ENCODE peak calls at places on chromosomes 3 and 15, in seven cellular contexts. W, T, Y, I, X, E and B are unnamed samples.

GRCh38 chr15:49064884-49065283 is 18.6 kb upstream of the SECISBP2L start:
- DNase-seq in W (no peak), T (no peak), Y (no peak), I (no peak), X (no peak), E (no peak), B (no peak)

GRCh38 chr3:53728606-53729005 is 117.6 kb downstream of the CHDH start:
- DNase-seq in W (no peak), T (no peak), Y (no peak), I (no peak), X (no peak), E (no peak), B (no peak)

GRCh38 chr3:194824676-194825075 is 139.0 kb downstream of the FAM43A start:
- DNase-seq in W (no peak), T (no peak), Y (no peak), I (no peak), X (no peak), E (peak; percentile 60), B (no peak)

GRCh38 chr3:60703956-60704736 is 547.1 kb downstream of the FHIT start:
- DNase-seq in W (peak; percentile 1), T (no peak), Y (peak; percentile 34), I (no peak), X (no peak), E (no peak), B (no peak)

GRCh38 chr15:62644874-62645755 is 397.4 kb upstream of the TPM1 start:
- DNase-seq in W (no peak), T (no peak), Y (no peak), I (no peak), X (no peak), E (no peak), B (no peak)

GRCh38 chr3:190709351-190709773 is 153.1 kb downstream of the GMNC start:
- DNase-seq in W (no peak), T (no peak), Y (no peak), I (no peak), X (no peak), E (no peak), B (no peak)

GRCh38 chr3:171295502-171296373 is 164.5 kb downstream of the TNIK start:
- DNase-seq in W (no peak), T (no peak), Y (no peak), I (peak; percentile 4), X (no peak), E (no peak), B (no peak)

GRCh38 chr3:137998643-137999042 is 11.3 kb upstream of the CLDN18 start:
- DNase-seq in W (no peak), T (no peak), Y (no peak), I (no peak), X (no peak), E (no peak), B (no peak)

GRCh38 chr3:69948246-69948862 is 51.2 kb upstream of the SAMMSON start:
- DNase-seq in W (peak; percentile 9), T (no peak), Y (peak; percentile 38), I (peak; percentile 40), X (no peak), E (no peak), B (peak; percentile 32)

GRCh38 chr3:2098398-2099027 is at the start of gene CNTN4:
- DNase-seq in W (no peak), T (peak; percentile 72), Y (no peak), I (peak; percentile 97), X (no peak), E (no peak), B (peak; percentile 88)

GRCh38 chr3:57555738-57556458 is at the start of gene PDE12:
- DNase-seq in W (peak; percentile 92), T (peak; percentile 80), Y (peak; percentile 64), I (peak; percentile 86), X (peak; percentile 85), E (peak; percentile 93), B (peak; percentile 93)
- H3K27ac ChIP-seq in W (peak within 1 kb of the TSS; percentile 88), T (peak within 1 kb of the TSS; percentile 90), Y (peak within 1 kb of the TSS; percentile 90), I (no peak within 1 kb of the TSS), X (peak within 1 kb of the TSS; percentile 88), E (peak within 1 kb of the TSS; percentile 88), B (peak within 1 kb of the TSS; percentile 80)

GRCh38 chr15:43516185-43516584 is 1.2 kb upstream of the MAP1A start:
- DNase-seq in W (no peak), T (no peak), Y (no peak), I (no peak), X (no peak), E (peak; percentile 87), B (no peak)

GRCh38 chr15:43516801-43517353 is 531 bp upstream of the MAP1A start:
- DNase-seq in W (no peak), T (no peak), Y (no peak), I (no peak), X (no peak), E (peak; percentile 49), B (no peak)

GRCh38 chr15:43513550-43513949 is 3.9 kb upstream of the MAP1A start:
- DNase-seq in W (no peak), T (no peak), Y (no peak), I (no peak), X (no peak), E (no peak), B (no peak)

GRCh38 chr15:43515731-43516130 is 1.7 kb upstream of the MAP1A start:
- DNase-seq in W (no peak), T (no peak), Y (no peak), I (no peak), X (peak; percentile 60), E (peak; percentile 50), B (no peak)

GRCh38 chr15:43514241-43515057 is 3.0 kb upstream of the MAP1A start:
- DNase-seq in W (no peak), T (no peak), Y (no peak), I (peak; percentile 69), X (peak; percentile 89), E (peak; percentile 72), B (peak; percentile 18)
- TF ChIP-seq CTCF in W (peak; percentile 67), T (peak; percentile 14), Y (peak; percentile 75), I (peak; percentile 79), X (peak; percentile 56), E (peak; percentile 36), B (peak; percentile 69)

DNA sequence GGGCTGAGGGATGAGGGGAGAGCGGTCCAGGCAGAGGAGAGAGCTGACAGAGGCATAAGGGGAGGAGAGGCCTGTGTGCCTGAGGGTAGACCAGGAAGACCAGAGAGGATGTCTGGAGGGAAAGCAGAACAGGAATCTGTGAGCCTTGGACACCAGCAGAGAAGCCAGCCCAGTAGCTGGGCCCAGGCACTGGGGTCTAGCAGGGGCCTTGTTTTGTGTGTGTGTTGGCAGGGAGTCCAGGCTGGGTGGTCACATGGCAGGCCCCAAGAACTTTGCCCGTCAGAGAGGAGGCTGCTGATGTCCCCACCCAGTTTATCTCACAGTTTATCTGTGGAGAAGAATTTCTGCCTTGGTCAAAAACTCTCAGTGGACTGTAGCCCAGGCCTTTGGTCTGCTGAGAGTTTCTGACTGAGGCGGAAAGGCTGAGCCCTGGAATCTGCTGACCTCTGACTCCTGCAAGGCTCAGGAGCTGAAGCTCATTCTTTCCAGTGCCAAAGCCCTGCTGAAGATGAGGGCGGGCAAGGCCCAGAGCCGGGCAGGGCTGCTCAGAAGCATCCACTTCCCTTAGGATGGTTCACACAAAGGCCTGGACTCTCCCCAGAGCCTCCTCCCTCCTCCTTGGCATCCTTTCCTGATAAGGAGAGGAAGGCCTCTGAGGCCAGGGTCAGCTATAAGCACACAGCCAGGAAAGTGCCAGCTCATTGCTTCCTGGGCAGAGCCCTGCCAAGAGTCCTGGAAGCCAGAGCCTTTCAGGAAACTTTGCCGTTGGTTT is 37.0 kb upstream of the SLCO2A1 start:
- DNase-seq in W (no peak), T (no peak), Y (no peak), I (no peak), X (no peak), E (peak; percentile 64), B (no peak)
- H3K27ac ChIP-seq in W (no peak overlapping the region), T (no peak overlapping the region), Y (no peak overlapping the region), I (no peak overlapping the region), X (no peak overlapping the region), E (no peak overlapping the region), B (no peak overlapping the region)

DNA sequence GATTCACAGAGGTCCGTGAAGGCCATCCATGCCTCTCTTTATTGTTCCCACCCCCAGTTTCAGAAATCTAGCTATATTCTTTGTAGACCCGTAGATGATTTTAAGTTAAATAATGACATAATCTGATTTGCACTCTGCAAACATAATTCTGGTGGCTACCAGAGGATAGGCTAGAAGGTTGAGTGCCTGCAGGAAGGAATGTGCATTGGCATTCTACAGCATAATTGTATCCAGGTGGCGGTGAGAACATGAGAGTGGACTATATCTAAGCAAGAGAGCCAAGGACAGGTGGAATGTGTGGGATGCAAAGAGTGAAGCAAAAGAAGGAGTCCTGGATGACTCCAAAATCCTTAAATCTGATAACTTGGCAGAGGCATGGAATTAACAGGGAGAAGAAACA is 298.5 kb upstream of the MME start:
- DNase-seq in W (no peak), T (no peak), Y (no peak), I (no peak), X (no peak), E (no peak), B (no peak)
- TF ChIP-seq CTCF in W (no peak), T (no peak), Y (peak; percentile 32), I (peak; percentile 5), X (no peak), E (no peak), B (no peak)

DNA sequence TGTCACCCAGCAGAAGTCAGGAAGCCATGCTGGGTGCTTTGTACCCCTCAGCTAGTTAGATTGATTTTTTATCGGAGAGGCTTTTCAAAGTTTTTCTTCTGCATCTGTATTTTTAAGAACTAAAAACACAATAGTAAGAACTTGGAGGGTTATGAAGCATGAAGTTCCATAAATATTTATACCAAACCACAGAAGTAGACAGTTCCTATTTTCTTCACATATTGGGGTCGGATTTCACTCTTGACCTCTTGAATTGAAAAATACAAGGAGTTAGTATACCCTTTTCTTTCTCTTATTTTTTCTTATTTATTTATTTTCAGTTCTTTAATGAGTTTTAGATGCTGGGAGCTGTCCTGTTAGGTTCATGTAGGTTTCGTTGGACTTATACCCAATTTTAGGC is 35.1 kb downstream of the SLC25A26 start:
- DNase-seq in W (no peak), T (no peak), Y (no peak), I (no peak), X (no peak), E (no peak), B (no peak)
- H3K27ac ChIP-seq in W (no peak overlapping the region), T (no peak overlapping the region), Y (no peak overlapping the region), I (no peak overlapping the region), X (no peak overlapping the region), E (no peak overlapping the region), B (no peak overlapping the region)

GRCh38 chr15:65916664-65917406 is 47.5 kb downstream of the RAB11A start:
- DNase-seq in W (peak; percentile 27), T (peak; percentile 57), Y (peak; percentile 24), I (peak; percentile 94), X (no peak), E (no peak), B (no peak)
- TF ChIP-seq CTCF in W (peak; percentile 74), T (no peak), Y (peak; percentile 75), I (peak; percentile 80), X (peak; percentile 27), E (peak; percentile 37), B (peak; percentile 26)

DNA sequence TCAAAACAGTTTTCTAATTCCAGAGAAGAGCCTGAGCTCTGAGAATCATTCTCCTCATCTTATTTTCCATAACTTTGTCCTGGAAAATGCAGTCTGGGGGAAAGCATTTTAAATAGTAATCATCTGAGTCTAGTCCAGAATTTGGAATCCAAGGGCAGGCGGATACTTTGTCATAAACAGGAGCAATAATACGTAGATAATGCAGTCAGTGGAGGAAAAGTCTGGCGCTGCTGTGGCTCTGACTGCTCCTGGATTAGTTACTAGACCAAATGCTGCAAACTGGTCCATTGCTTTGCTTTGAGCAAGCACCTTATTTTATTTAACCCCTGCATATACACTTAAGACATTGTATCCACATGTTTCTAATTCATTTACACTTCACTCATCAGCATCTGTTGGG is 285.1 kb downstream of the THSD4 start:
- DNase-seq in W (no peak), T (no peak), Y (no peak), I (no peak), X (no peak), E (no peak), B (no peak)
- H3K27ac ChIP-seq in W (no peak overlapping the region), T (no peak overlapping the region), Y (no peak overlapping the region), I (no peak overlapping the region), X (no peak overlapping the region), E (peak overlapping the region; percentile 52), B (no peak overlapping the region)